ENCODE peak calls at places on chromosome 22, in six cellular contexts. N, T, C, R, O and M are unnamed samples.

GRCh38 chr22:47174671-47175111 is 412.2 kb downstream of the TBC1D22A start:
- DNase-seq in N (no peak), R (no peak), C (no peak), O (no peak), T (no peak), M (no peak)

GRCh38 chr22:45880091-45880651 is 96.8 kb downstream of the WNT7B start:
- DNase-seq in C (no peak), T (no peak), R (no peak), N (no peak), O (no peak), M (no peak)

GRCh38 chr22:40412441-40412840 is 42.0 kb downstream of the SGSM3 start:
- DNase-seq in T (no peak), C (no peak), R (no peak), O (no peak), N (no peak), M (no peak)

GRCh38 chr22:50143096-50143495 is 27.4 kb upstream of the PANX2 start:
- DNase-seq in R (no peak), O (no peak), C (no peak), N (no peak), T (no peak), M (no peak)

GRCh38 chr22:45448431-45448830 is 34.9 kb downstream of the RIBC2 start:
- DNase-seq in R (no peak), C (no peak), N (no peak), O (no peak), T (no peak), M (no peak)

GRCh38 chr22:38861170-38861874 is 10.7 kb downstream of the CBX6 start:
- DNase-seq in O (no peak), T (no peak), N (no peak), R (no peak), C (peak), M (peak)

GRCh38 chr22:49930596-49931412 is 12.4 kb downstream of the CRELD2 start:
- DNase-seq in R (peak), C (no peak), O (peak), N (peak), T (peak), M (peak)

GRCh38 chr22:20117656-20118571 is 888 bp upstream of the TRMT2A start:
- DNase-seq in O (no peak), N (no peak), T (peak), C (peak), R (peak), M (peak)

GRCh38 chr22:49449811-49450386 is 377.8 kb downstream of the BRD1 start:
- DNase-seq in N (no peak), C (no peak), R (peak), O (no peak), T (no peak), M (peak)

DNA sequence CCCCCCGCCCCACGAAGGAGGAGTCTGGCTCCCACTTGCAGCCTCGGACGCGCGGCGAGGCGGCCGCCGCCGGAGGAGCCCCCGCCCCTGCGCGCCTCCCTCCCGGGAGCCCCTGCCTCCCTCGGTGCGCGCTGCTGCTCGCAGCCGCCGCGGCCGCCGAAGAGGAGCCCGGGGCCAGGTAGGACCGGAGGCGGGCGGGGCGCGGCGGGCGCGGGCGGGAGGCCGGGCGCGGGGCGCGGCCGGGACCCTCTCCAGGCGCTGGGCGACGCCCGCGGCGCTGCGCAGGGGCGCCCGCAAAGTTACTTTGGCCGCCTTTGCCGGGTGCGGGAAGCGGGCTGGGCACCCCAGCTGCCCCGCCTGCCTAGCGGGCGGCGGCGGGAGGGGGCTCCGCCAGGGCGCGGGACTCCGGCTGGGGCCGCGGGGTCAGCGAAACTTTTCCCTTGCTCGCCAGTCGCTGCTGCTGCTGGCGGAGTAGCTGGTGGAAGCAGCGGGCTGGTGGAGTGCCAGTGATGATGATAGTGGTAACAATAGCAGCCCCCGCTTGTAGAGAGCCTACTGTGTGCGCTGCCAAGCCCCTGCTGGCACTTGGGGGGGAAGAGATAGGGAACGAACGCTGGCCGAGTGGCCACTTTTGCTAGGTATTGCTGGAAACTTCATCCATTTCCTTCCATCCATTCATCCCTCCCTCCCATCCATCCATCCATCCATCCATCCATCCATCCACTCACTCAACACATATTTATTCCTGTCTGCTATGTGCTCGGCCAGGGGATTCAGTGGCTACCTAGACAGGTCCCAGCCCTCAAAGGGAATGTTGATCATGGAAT is at the start of gene MPPED1:
- DNase-seq in C (no peak), N (no peak), R (peak), O (no peak), T (no peak), M (no peak)
- TF ChIP-seq EZH2 in C (no peak), N (no peak), R (no peak), O (peak), T (no peak), M (peak)

GRCh38 chr22:23215294-23216204 is 35.2 kb downstream of the BCR start:
- DNase-seq in C (peak), N (no peak), O (peak), R (no peak), T (no peak), M (peak)
- TF ChIP-seq EZH2 in C (no peak), N (no peak), O (no peak), R (no peak), T (no peak), M (no peak)

GRCh38 chr22:36916034-36916433 is 2.6 kb downstream of the CSF2RB start:
- DNase-seq in R (no peak), C (no peak), O (no peak), T (no peak), N (no peak), M (no peak)

GRCh38 chr22:36911887-36912661 is 1.4 kb upstream of the CSF2RB start:
- DNase-seq in C (no peak), R (no peak), N (no peak), T (no peak), O (no peak), M (no peak)

GRCh38 chr22:36912694-36913430 is 566 bp upstream of the CSF2RB start:
- DNase-seq in N (no peak), R (no peak), C (no peak), O (no peak), T (no peak), M (no peak)

GRCh38 chr22:36914383-36914752 is 940 bp downstream of the CSF2RB start:
- DNase-seq in O (no peak), R (no peak), N (no peak), C (no peak), T (peak), M (no peak)

DNA sequence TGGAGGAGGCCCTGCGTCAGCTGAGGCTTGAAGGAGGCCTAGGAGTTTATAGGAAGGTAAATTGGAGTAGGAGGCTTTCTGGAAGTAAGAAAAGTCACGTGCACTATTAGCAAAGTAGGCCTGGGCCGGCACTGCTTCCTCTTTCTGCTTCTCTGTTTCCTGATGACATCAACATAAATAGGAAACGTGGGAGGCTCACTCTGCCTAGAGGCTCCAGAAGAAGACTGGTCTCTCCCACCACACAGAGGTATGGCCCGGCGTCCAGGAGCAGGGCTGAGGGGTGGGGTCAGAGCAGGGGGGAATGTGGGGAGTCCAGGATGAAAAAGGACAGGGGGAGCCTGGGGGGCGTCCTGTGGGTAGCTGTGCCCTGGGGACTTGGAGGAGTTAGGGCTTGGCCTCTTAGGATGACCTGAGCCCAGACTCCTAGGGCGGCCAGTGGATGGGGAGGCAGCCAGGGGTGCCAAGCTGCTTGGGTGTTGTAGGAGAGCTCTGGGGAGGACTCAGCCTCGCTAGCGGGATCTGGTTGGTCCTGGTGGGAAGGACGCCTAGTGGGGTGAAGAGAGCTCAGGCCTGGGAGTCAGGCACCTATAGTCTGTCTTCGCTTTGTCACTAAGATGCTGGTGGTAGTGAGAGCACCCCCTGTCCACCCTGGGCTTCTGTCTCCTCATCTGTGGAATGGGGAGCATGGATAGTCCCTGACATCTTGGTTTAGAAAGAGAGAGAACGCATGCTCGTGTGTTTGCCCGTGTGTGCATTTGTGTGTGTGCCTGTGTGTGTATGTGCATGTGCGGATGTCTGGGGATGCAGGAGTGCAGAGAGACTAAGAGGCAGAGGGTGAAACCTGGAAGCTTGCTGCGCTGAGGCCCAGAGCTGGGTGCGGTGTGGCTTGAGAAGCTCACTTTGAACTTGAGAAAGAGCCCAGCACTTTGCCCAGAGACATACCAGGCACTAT is at the start of gene CSF2RB:
- DNase-seq in C (no peak), O (no peak), N (no peak), T (peak), R (no peak), M (no peak)
- TF ChIP-seq EZH2 in C (no peak), O (no peak), N (no peak), T (no peak), R (no peak), M (no peak)

DNA sequence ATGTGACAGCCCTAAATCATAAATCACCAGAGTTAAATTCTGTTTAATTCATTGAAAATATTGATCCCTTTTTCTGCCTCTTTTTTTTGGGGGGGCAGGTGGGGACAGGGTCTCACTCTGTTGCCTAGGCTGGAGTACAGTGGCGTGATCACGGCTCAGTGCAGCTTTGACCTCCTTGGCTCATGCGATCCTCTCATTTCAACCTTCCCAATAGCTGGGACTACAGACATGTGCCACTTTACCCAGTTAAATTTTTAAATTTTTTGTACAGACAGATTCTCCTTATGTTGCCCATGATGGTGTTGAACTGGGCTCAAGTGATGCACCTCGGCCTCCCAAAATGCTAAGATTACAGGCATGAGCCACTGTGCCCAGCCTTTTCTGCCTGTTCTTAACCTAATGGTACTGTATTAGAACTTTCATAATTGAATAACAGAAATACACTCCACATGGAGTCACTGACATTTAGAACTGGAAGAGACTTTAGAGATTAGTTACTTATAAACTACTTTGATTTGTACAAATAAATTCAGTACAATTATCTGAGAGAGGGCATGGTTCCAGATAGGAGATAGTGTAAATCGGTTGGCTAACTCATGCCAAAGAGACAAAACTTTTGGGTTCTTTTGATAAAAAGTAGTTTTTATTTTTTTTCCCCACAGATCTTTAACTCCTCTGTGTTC is 76.4 kb upstream of the PRODH start:
- DNase-seq in O (no peak), N (no peak), T (no peak), R (no peak), C (no peak), M (no peak)
- TF ChIP-seq EZH2 in O (no peak), N (no peak), T (no peak), R (no peak), C (no peak), M (no peak)

DNA sequence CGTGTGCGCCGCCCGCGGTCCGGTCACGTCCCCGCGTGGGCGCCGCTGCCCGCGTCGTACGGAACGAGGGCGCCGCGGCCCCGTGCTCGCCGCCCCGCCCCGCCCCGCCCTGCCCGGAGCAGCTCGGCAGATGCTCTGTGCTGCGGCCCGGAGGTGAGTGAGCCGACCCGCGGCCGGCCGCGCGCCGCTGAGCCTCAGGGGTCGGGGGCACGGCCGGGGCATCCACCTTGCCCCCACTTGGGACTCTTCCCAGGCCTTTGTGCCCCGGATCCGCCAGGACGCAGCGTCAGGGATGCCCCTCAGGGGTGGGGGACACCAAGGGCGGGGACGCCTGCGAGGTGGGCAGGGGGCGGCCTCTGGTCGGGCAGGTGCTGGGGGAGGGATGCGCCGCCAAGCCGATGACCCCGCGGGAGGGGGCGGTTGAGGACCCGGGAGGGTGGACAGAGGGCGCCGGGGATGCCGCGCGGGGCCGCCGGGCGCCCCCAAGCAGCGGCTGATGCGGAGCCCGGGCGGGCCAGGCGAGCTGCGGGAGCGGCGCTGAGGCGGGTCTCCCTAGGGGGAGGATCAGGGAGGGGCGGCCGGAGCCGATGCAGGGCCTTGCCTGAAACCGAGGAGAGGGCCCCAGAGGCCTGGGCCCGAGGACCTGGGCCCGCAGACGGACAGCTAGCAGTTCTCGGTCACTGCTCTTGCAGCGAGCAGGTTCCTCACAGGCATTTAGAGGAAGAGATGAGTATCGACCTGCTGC is at the start of gene GNAZ:
- DNase-seq in T (no peak), N (no peak), R (peak), O (no peak), C (peak), M (peak)
- TF ChIP-seq EZH2 in T (no peak), N (no peak), R (peak), O (no peak), C (no peak), M (no peak)

GRCh38 chr22:37074537-37074936 is 23.0 kb downstream of the KCTD17 start:
- DNase-seq in T (no peak), R (no peak), O (no peak), N (no peak), C (no peak), M (no peak)

GRCh38 chr22:37075046-37075445 is 23.5 kb downstream of the KCTD17 start:
- DNase-seq in C (no peak), N (no peak), T (no peak), R (no peak), O (no peak), M (no peak)

GRCh38 chr22:37077802-37078448 is 26.4 kb downstream of the KCTD17 start:
- DNase-seq in C (peak), N (peak), R (peak), T (peak), O (peak), M (peak)

GRCh38 chr22:37079158-37079557 is 27.6 kb downstream of the KCTD17 start:
- DNase-seq in R (no peak), N (no peak), O (no peak), C (no peak), T (no peak), M (no peak)

GRCh38 chr22:37075822-37076433 is 24.4 kb downstream of the KCTD17 start:
- DNase-seq in T (no peak), O (no peak), N (no peak), R (no peak), C (no peak), M (no peak)
- TF ChIP-seq EZH2 in T (no peak), O (no peak), N (no peak), R (no peak), C (no peak), M (no peak)

DNA sequence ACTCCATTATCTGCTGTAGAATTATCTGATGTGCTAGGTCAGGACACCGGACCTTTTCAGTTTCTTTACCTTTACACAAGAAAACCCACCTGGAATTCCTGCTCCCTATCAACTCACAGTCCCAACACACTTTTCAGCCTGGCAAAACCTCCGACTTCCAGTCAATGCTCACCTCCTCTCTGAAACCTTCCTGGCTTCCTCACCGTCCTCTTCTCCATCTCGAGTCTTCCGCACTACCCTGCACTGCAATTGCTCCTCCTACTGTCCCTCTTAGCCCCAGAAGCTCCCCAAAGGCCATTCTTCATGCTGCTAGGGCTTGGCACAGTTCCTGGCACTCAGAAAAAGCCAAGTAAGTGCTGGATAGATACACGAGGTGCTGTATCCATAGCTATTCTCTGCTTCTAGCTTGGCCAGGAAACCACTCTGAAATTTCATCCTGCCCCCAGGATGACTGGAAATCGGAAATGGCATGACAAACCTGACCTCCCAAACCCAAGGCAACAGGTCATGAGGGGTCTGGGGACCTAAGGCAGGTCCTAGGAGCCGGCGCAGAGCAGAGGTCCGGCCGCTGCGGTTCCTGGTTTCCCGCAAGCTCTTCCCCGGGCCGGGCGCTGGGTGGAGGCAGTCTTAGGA is 702 bp downstream of the SYN3 start:
- DNase-seq in O (no peak), N (no peak), C (no peak), R (peak), T (no peak), M (no peak)
- TF ChIP-seq EZH2 in O (peak), N (no peak), C (no peak), R (no peak), T (no peak), M (no peak)

GRCh38 chr22:41915035-41915782 is at the start of gene SHISA8:
- DNase-seq in C (no peak), O (peak), R (peak), T (peak), N (no peak), M (peak)
- TF ChIP-seq EZH2 in C (no peak), O (no peak), R (peak), T (no peak), N (no peak), M (no peak)